ENCODE peak calls at places on chromosomes 1 and 21, in six cellular contexts. U is AG09319; D is stimulated activated CD4-positive, alpha-beta T cell treated with anti-CD3 and anti-CD28 coated beads, TNF-alpha, amount 100 ng/mL, for 1 hour; T is activated T-helper 2 cell treated with anti-CD3 and anti-CD28 coated beads, Interferon-gamma antibody, Interleukin-2, Interleukin-4, amounts not matched to agents 10 μg/mL and 5 μg/mL and 100 μg/mL, durations not matched to agents 14 hours and 24 hours and 36 hours; P is activated CD8-positive, alpha-beta T cell treated with anti-CD3 and anti-CD28 coated beads, Interleukin-2, amount 10 ng/mL, durations not matched to agents 7 days and 5 days; Y is left colon. N is an unnamed sample.

GRCh38 chr1:151849871-151850270 is 3.6 kb downstream of the THEM5 start:
- DNase-seq in Y (no peak), P (no peak), T (no peak), U (no peak), D (no peak), N (no peak)

GRCh38 chr1:26984291-26984690 is 9.2 kb upstream of the TRNP1 start:
- DNase-seq in P (no peak), U (no peak), D (no peak), Y (no peak), T (no peak), N (no peak)

GRCh38 chr1:176522310-176522846 is 59.4 kb downstream of the PAPPA2 start:
- DNase-seq in U (no peak), Y (no peak), D (no peak), P (no peak), T (no peak), N (no peak)

GRCh38 chr1:21175324-21175669 is 1.4 kb downstream of the EIF4G3 start:
- DNase-seq in P (peak; percentile 45), U (no peak), D (no peak), T (no peak), Y (peak; percentile 70), N (peak; percentile 63)

GRCh38 chr1:64290420-64290819 is 87.0 kb downstream of the UBE2U start:
- DNase-seq in U (no peak), P (no peak), D (no peak), Y (no peak), T (no peak), N (no peak)

GRCh38 chr1:236128646-236129178 is 13.6 kb upstream of the GPR137B start:
- DNase-seq in U (no peak), Y (no peak), D (no peak), P (no peak), T (no peak), N (no peak)

GRCh38 chr1:39802496-39803260 is 14.0 kb upstream of the BMP8B start:
- DNase-seq in U (no peak), D (no peak), Y (no peak), P (no peak), T (no peak), N (no peak)

GRCh38 chr1:22709891-22710687 is 550 bp upstream of the EPHB2 start:
- DNase-seq in D (no peak), Y (no peak), U (peak; percentile 37), P (no peak), T (no peak), N (peak; percentile 67)

GRCh38 chr1:150056407-150056806 is 11.2 kb upstream of the VPS45 start:
- DNase-seq in U (no peak), Y (no peak), P (no peak), T (no peak), D (no peak), N (no peak)

GRCh38 chr1:9085306-9085940 is 16.0 kb upstream of the SLC2A5 start:
- DNase-seq in Y (no peak), P (no peak), U (no peak), T (no peak), D (no peak), N (no peak)

GRCh38 chr1:150692720-150693119 is 4.2 kb downstream of the GOLPH3L start:
- DNase-seq in T (no peak), U (no peak), P (no peak), Y (no peak), D (no peak), N (no peak)

GRCh38 chr1:234281826-234282489 is 91.3 kb upstream of the COA6 start:
- DNase-seq in D (no peak), Y (no peak), P (no peak), T (no peak), U (no peak), N (peak; percentile 12)

GRCh38 chr1:202807367-202807925 is 775 bp downstream of the KDM5B start:
- DNase-seq in U (no peak), P (peak; percentile 58), D (no peak), T (peak; percentile 44), Y (no peak), N (peak; percentile 45)

GRCh38 chr1:153956997-153957715 is 1.3 kb downstream of the CRTC2 start:
- DNase-seq in P (no peak), Y (no peak), T (no peak), D (no peak), U (no peak), N (no peak)

GRCh38 chr1:11796036-11796828 is 9.5 kb downstream of the MTHFR start:
- DNase-seq in U (no peak), P (no peak), D (no peak), Y (no peak), T (no peak), N (peak; percentile 42)

GRCh38 chr1:88697503-88697902 is 13.4 kb downstream of the PKN2 start:
- DNase-seq in D (no peak), P (no peak), T (no peak), U (no peak), Y (no peak), N (peak; percentile 46)

GRCh38 chr1:158149175-158149574 is 31.5 kb upstream of the CD1D start:
- DNase-seq in U (no peak), P (no peak), Y (no peak), T (no peak), D (no peak), N (no peak)

GRCh38 chr1:66764994-66765578 is 12.8 kb downstream of the DYNLT5 start:
- DNase-seq in D (peak; percentile 14), Y (no peak), T (no peak), U (peak; percentile 22), P (peak; percentile 72), N (peak; percentile 58)

GRCh38 chr1:207366022-207366421 is 44.5 kb downstream of the CD55 start:
- DNase-seq in D (no peak), U (no peak), T (no peak), Y (no peak), P (no peak), N (no peak)

GRCh38 chr1:29475256-29475800 is 239.0 kb downstream of the PTPRU start:
- DNase-seq in P (no peak), Y (no peak), U (no peak), D (no peak), T (no peak), N (no peak)

GRCh38 chr1:109198043-109198695 is 15.5 kb upstream of the SARS1 start:
- DNase-seq in U (peak; percentile 62), T (no peak), D (no peak), Y (no peak), P (no peak), N (peak; percentile 91)

GRCh38 chr1:61090546-61090945 is 8.2 kb downstream of the NFIA start:
- DNase-seq in U (no peak), Y (no peak), T (no peak), D (no peak), P (no peak), N (no peak)

GRCh38 chr1:30966690-30967369 is 58.3 kb upstream of the SDC3 start:
- DNase-seq in P (no peak), U (no peak), D (no peak), T (no peak), Y (no peak), N (peak; percentile 85)

GRCh38 chr1:62712625-62713243 is 24.5 kb upstream of the DOCK7 start:
- DNase-seq in D (no peak), P (no peak), T (no peak), U (no peak), Y (no peak), N (no peak)

GRCh38 chr21:44802396-44803153 is 955 bp upstream of the UBE2G2 start:
- DNase-seq in U (no peak), P (no peak), T (no peak), Y (no peak), D (no peak), N (no peak)

GRCh38 chr1:55823521-55824296 is 608.5 kb upstream of the USP24 start:
- DNase-seq in U (no peak), P (no peak), T (no peak), D (no peak), Y (no peak), N (peak; percentile 77)